ENCODE peak calls at places on chromosomes 13 and 19, in six cellular contexts. Y, C, Q, H, D and W are unnamed samples.

GRCh38 chr13:60584976-60585375 is 188.0 kb downstream of the TDRD3 start:
- DNase-seq in Y (no peak), C (no peak), Q (no peak), H (peak; percentile 79), D (no peak), W (no peak)

GRCh38 chr13:99119686-99120085 is 81.0 kb upstream of the UBAC2 start:
- DNase-seq in Y (no peak), C (no peak), Q (no peak), H (no peak), D (no peak), W (no peak)

GRCh38 chr19:1884719-1885334 is 469 bp downstream of the ABHD17A start:
- DNase-seq in Y (no peak), C (no peak), Q (no peak), H (no peak), D (no peak), W (no peak)

GRCh38 chr19:3660493-3661219 is 34.1 kb upstream of the CACTIN start:
- DNase-seq in Y (no peak), C (no peak), Q (no peak), H (no peak), D (no peak), W (no peak)

GRCh38 chr13:105773241-105773640 is 762.2 kb downstream of the EFNB2 start:
- DNase-seq in Y (no peak), C (no peak), Q (no peak), H (no peak), D (no peak), W (no peak)

GRCh38 chr13:80235559-80236296 is 105.2 kb downstream of the SPRY2 start:
- DNase-seq in Y (no peak), C (no peak), Q (no peak), H (no peak), D (no peak), W (no peak)

GRCh38 chr13:23074054-23074805 is 106.5 kb upstream of the SGCG start:
- DNase-seq in Y (no peak), C (no peak), Q (no peak), H (no peak), D (no peak), W (no peak)

GRCh38 chr19:38812841-38813320 is at the start of gene LGALS4:
- DNase-seq in Y (no peak), C (peak; percentile 9), Q (no peak), H (no peak), D (no peak), W (no peak)

GRCh38 chr19:35519291-35519690 is 5.8 kb upstream of the DMKN start:
- DNase-seq in Y (no peak), C (no peak), Q (no peak), H (no peak), D (no peak), W (no peak)

GRCh38 chr13:28609936-28610335 is 49.0 kb upstream of the POMP start:
- DNase-seq in Y (no peak), C (no peak), Q (no peak), H (no peak), D (no peak), W (no peak)

GRCh38 chr19:4582980-4583842 is 23.7 kb upstream of the SEMA6B start:
- DNase-seq in Y (peak; percentile 78), C (no peak), Q (no peak), H (peak; percentile 53), D (no peak), W (no peak)

GRCh38 chr13:66506979-66507378 is 723.2 kb downstream of the PCDH9 start:
- DNase-seq in Y (no peak), C (no peak), Q (no peak), H (no peak), D (no peak), W (no peak)

GRCh38 chr13:25109341-25109740 is 13.4 kb downstream of the PABPC3 start:
- DNase-seq in Y (no peak), C (no peak), Q (no peak), H (no peak), D (no peak), W (no peak)

GRCh38 chr13:111955412-111955769 is 111.6 kb upstream of the SOX1 start:
- DNase-seq in Y (no peak), C (no peak), Q (no peak), H (peak; percentile 41), D (no peak), W (no peak)

GRCh38 chr19:14450168-14450874 is 17.2 kb downstream of the PKN1 start:
- DNase-seq in Y (peak; percentile 33), C (peak; percentile 100), Q (no peak), H (peak; percentile 99), D (peak; percentile 82), W (peak; percentile 66)
- TF ChIP-seq POLR2AphosphoS5 in Y (no peak), C (no peak), Q (no peak), H (no peak), D (no peak), W (no peak)

GRCh38 chr19:33118643-33119042 is 13.3 kb upstream of the WDR88 start:
- DNase-seq in Y (no peak), C (no peak), Q (no peak), H (no peak), D (no peak), W (no peak)
- TF ChIP-seq POLR2A in Y (no peak), C (no peak), Q (no peak), H (no peak), D (no peak), W (no peak)

GRCh38 chr19:42066075-42066754 is 3.8 kb downstream of the GRIK5 start:
- DNase-seq in Y (no peak), C (peak; percentile 83), Q (no peak), H (peak; percentile 54), D (no peak), W (no peak)
- TF ChIP-seq TAF1 in Y (no peak), C (no peak), Q (no peak), H (no peak), D (no peak), W (no peak)

GRCh38 chr13:110518150-110518525 is 43.4 kb downstream of the RAB20 start:
- DNase-seq in Y (no peak), C (no peak), Q (no peak), H (no peak), D (no peak), W (no peak)

GRCh38 chr13:110519046-110519445 is 42.5 kb downstream of the RAB20 start:
- DNase-seq in Y (no peak), C (no peak), Q (no peak), H (no peak), D (no peak), W (no peak)

GRCh38 chr13:110519506-110519905 is 42.0 kb downstream of the RAB20 start:
- DNase-seq in Y (no peak), C (no peak), Q (no peak), H (no peak), D (no peak), W (no peak)

GRCh38 chr13:110517505-110518149 is 43.9 kb downstream of the RAB20 start:
- DNase-seq in Y (no peak), C (no peak), Q (no peak), H (no peak), D (no peak), W (no peak)

GRCh38 chr13:110518571-110518970 is 43.0 kb downstream of the RAB20 start:
- DNase-seq in Y (no peak), C (peak; percentile 40), Q (no peak), H (no peak), D (no peak), W (no peak)
- TF ChIP-seq POLR2AphosphoS5 in Y (no peak), C (no peak), Q (no peak), H (no peak), D (no peak), W (no peak)